ENCODE peak calls at places on chromosomes 2 and 18, in six cellular contexts. A is pancreas, Y is tibial nerve, Q is HFF-Myc, T is HL-60, C is cardiac fibroblast. U is an unnamed sample.
A peak's percentile ranks its signal among the peaks of the same experiment; 100 is the strongest.

GRCh38 chr2:176115883-176116813 is at the start of gene HOXD10:
- DNase-seq in C (no peak), A (no peak), Y (no peak), T (no peak), Q (no peak), U (no peak)

GRCh38 chr18:70491734-70492348 is 203.0 kb downstream of the SOCS6 start:
- DNase-seq in A (peak; percentile 37), Y (peak; percentile 21), Q (peak; percentile 14), C (peak; percentile 62), T (peak; percentile 35), U (peak; percentile 9)

GRCh38 chr2:19009510-19009909 is 348.9 kb downstream of the OSR1 start:
- DNase-seq in T (no peak), A (no peak), C (no peak), Q (peak; percentile 56), Y (no peak), U (no peak)

GRCh38 chr18:33577688-33578370 is at the start of gene ASXL3:
- DNase-seq in A (peak; percentile 57), T (no peak), Q (no peak), C (no peak), Y (peak; percentile 20), U (no peak)

GRCh38 chr2:105510761-105511669 is 112.2 kb upstream of the FHL2 start:
- DNase-seq in T (no peak), A (no peak), C (peak; percentile 74), Q (no peak), Y (no peak), U (no peak)

GRCh38 chr2:100246163-100247145 is 75.8 kb downstream of the LONRF2 start:
- DNase-seq in Y (no peak), C (peak; percentile 32), A (no peak), Q (no peak), T (no peak), U (no peak)

GRCh38 chr2:2974982-2975381 is 402.6 kb downstream of the EIPR1 start:
- DNase-seq in Q (no peak), A (no peak), Y (no peak), T (no peak), C (no peak), U (no peak)

GRCh38 chr2:235709124-235709813 is 215.4 kb downstream of the AGAP1 start:
- DNase-seq in Y (no peak), T (no peak), C (peak; percentile 55), Q (no peak), A (no peak), U (no peak)

GRCh38 chr2:226169751-226170581 is 629.7 kb downstream of the IRS1 start:
- DNase-seq in T (no peak), Q (no peak), A (no peak), C (no peak), Y (no peak), U (peak; percentile 60)

GRCh38 chr2:61995515-61995914 is 90.0 kb downstream of the COMMD1 start:
- DNase-seq in A (no peak), Q (no peak), C (no peak), Y (no peak), T (no peak), U (no peak)

GRCh38 chr18:37425182-37425581 is 140.4 kb downstream of the CELF4 start:
- DNase-seq in C (no peak), A (no peak), Y (no peak), Q (no peak), T (no peak), U (no peak)

GRCh38 chr2:119723784-119724467 is 35.8 kb upstream of the PTPN4 start:
- DNase-seq in T (no peak), A (no peak), Q (no peak), Y (no peak), C (no peak), U (peak; percentile 20)

GRCh38 chr2:174343343-174343637 is 8.5 kb downstream of the SP9 start:
- DNase-seq in A (no peak), Y (no peak), T (no peak), Q (no peak), C (no peak), U (no peak)

GRCh38 chr2:150467641-150467963 is 19.9 kb downstream of the RND3 start:
- DNase-seq in A (no peak), Q (no peak), T (no peak), C (no peak), Y (no peak), U (no peak)

GRCh38 chr18:987325-988186 is 82.9 kb downstream of the ADCYAP1 start:
- DNase-seq in Y (no peak), Q (no peak), A (no peak), T (no peak), C (peak; percentile 83), U (peak; percentile 20)

GRCh38 chr2:204871246-204871953 is 326.1 kb downstream of the PARD3B start:
- DNase-seq in T (no peak), A (no peak), Y (no peak), C (peak; percentile 75), Q (peak; percentile 24), U (peak; percentile 38)

GRCh38 chr2:233210843-233211600 is 40.5 kb upstream of the ATG16L1 start:
- DNase-seq in C (peak; percentile 91), T (no peak), Q (peak; percentile 82), A (peak; percentile 66), Y (peak; percentile 75), U (peak; percentile 96)

GRCh38 chr2:190791347-190791982 is 89.2 kb upstream of the GLS start:
- DNase-seq in Q (peak; percentile 17), Y (no peak), C (peak; percentile 43), T (no peak), A (no peak), U (peak; percentile 27)

GRCh38 chr2:200619275-200619674 is 33.5 kb downstream of the AOX1 start:
- DNase-seq in C (no peak), T (no peak), A (peak; percentile 51), Q (no peak), Y (no peak), U (no peak)

GRCh38 chr2:149050188-149050587 is 11.7 kb downstream of the LYPD6B start:
- DNase-seq in Q (no peak), A (no peak), Y (no peak), T (peak; percentile 5), C (peak; percentile 5), U (no peak)

GRCh38 chr2:174771631-174772491 is 7.6 kb upstream of the CHRNA1 start:
- DNase-seq in T (no peak), A (peak; percentile 55), Y (peak; percentile 62), Q (no peak), C (peak; percentile 85), U (peak; percentile 63)

GRCh38 chr2:234550056-234550455 is 53.2 kb upstream of the ARL4C start:
- DNase-seq in A (no peak), Y (no peak), Q (no peak), C (no peak), T (no peak), U (peak; percentile 18)

GRCh38 chr2:57881998-57882884 is 164.4 kb upstream of the VRK2 start:
- DNase-seq in C (peak; percentile 68), Y (no peak), Q (peak; percentile 16), A (no peak), T (no peak), U (no peak)

GRCh38 chr18:58781627-58782194 is 83.0 kb upstream of the ZNF532 start:
- DNase-seq in Q (peak; percentile 74), Y (peak; percentile 71), T (peak; percentile 37), C (peak; percentile 89), A (peak; percentile 62), U (peak; percentile 64)

GRCh38 chr2:10709290-10709939 is 12.0 kb upstream of the ATP6V1C2 start:
- DNase-seq in A (no peak), T (no peak), Y (no peak), Q (no peak), C (peak; percentile 36), U (no peak)

GRCh38 chr2:46487667-46488333 is 8.4 kb downstream of the TMEM247 start:
- DNase-seq in T (no peak), Q (peak; percentile 39), A (peak; percentile 33), C (peak; percentile 81), Y (peak; percentile 25), U (peak; percentile 9)

GRCh38 chr2:186903183-186903582 is 54.2 kb upstream of the ZSWIM2 start:
- DNase-seq in A (no peak), Q (no peak), Y (no peak), C (peak; percentile 47), T (no peak), U (no peak)

GRCh38 chr2:165790461-165790860 is 3.6 kb downstream of the GALNT3 start:
- DNase-seq in A (no peak), T (no peak), Q (no peak), C (no peak), Y (no peak), U (no peak)

GRCh38 chr2:75157435-75157834 is 41.9 kb downstream of the TACR1 start:
- DNase-seq in Q (no peak), C (no peak), T (no peak), Y (no peak), A (no peak), U (no peak)

GRCh38 chr2:211948932-211949331 is 589.7 kb downstream of the ERBB4 start:
- DNase-seq in Q (no peak), T (no peak), C (no peak), Y (no peak), A (no peak), U (no peak)

GRCh38 chr2:20225294-20226151 is 593 bp upstream of the SDC1 start:
- DNase-seq in Q (no peak), C (peak; percentile 49), Y (no peak), A (peak; percentile 75), T (no peak), U (no peak)
- TF ChIP-seq CTCF in Q (peak; percentile 56), C (peak; percentile 29), Y (peak; percentile 40), A (no peak), T (peak; percentile 15), U (peak; percentile 67)

DNA sequence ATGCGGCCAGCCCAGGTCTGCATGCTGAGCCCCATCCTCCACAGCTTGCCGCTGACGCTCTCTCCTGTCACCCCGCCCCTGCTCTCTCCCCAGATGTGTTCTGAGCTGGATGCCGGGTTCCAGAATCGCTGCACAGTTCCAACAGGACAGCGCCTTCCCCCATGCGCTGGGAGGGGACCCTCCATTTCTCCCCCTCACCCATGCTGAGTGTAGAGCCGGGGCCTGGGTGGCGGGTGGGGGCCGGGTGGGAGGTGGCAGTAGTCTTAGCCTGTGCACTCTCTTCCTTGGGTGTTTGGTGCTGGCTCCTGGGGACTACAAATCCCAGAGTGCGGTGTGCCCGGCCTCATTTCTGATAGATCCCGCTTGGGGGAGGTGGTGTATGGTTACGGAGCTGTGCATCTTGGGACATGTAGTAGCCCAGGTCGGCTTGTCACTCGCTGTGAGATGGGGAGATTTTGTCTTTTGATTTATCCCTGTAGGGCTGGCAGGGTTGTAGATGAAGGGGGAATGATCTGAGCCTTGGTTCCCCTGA is 6.8 kb downstream of the DNAJB2 start:
- DNase-seq in Q (no peak), Y (peak; percentile 57), A (no peak), T (no peak), C (no peak), U (no peak)
- H3K4me3 ChIP-seq in Q (peak overlapping the region; percentile 7), Y (no peak overlapping the region), A (no peak overlapping the region), T (no peak overlapping the region), C (no peak overlapping the region), U (no peak overlapping the region)

DNA sequence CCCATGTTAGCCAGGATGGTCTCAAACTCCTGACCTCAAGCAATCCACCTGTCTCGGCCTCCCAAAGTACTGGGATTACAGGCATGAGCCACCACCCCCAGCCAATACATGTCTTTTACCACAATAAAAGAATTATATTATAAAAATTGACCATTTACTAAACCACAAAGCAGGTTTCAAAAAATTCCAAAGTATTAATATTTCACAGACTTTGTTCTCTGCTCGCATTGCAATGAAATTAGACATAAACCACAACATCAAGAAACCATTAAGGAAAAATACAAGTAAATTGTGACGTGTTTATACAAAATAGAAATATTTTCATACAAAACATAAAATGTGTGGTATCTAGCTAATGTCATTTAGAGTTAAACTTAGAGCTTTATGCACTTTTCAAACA is 13.4 kb upstream of the MAPRE3 start:
- DNase-seq in Y (no peak), Q (no peak), T (no peak), A (no peak), C (no peak), U (no peak)
- TF ChIP-seq CTCF in Y (no peak), Q (no peak), T (no peak), A (no peak), C (no peak), U (no peak)

GRCh38 chr18:76803413-76803812 is 18.9 kb upstream of the ZNF236 start:
- DNase-seq in Q (no peak), Y (no peak), T (no peak), A (no peak), C (no peak), U (no peak)
- H3K4me3 ChIP-seq in Q (no peak overlapping the region), Y (no peak overlapping the region), T (no peak overlapping the region), A (no peak overlapping the region), C (no peak overlapping the region), U (no peak overlapping the region)

U was measured in astrocyte of the cerebellum.